ENCODE peak calls at places on chromosome 7, in eight cellular contexts. U is T-helper 17 cell; N is Caco-2; V is activated CD4-positive, alpha-beta T cell treated with anti-CD3 and anti-CD28 coated beads for 1 hour; S is stimulated activated naive CD8-positive, alpha-beta T cell treated with anti-CD3 and anti-CD28 coated beads, Interleukin-15, amount 100 ng/mL, for 72 hours; P is NCI-H510A treated with DMSO at 0.1 percent for 48 hours; Y is stomach; X is stimulated activated CD4-positive, alpha-beta T cell treated with anti-CD3 and anti-CD28 coated beads, Interleukin-15, amount 100 ng/mL, for 1 hour. J is an unnamed sample.
A peak's percentile ranks its signal among the peaks of the same experiment; 100 is the strongest.

GRCh38 chr7:73718905-73719805 is at the start of gene STX1A:
- DNase-seq in V (peak; percentile 63), P (peak; percentile 24), S (peak; percentile 77), N (peak; percentile 79), U (peak; percentile 73), Y (peak; percentile 77), X (peak; percentile 65), J (peak; percentile 19)

GRCh38 chr7:137606061-137606674 is 240.6 kb downstream of the DGKI start:
- DNase-seq in P (peak; percentile 17), Y (no peak), U (no peak), V (no peak), N (no peak), X (no peak), S (no peak), J (peak; percentile 48)

GRCh38 chr7:40447345-40447744 is 312.5 kb downstream of the SUGCT start:
- DNase-seq in X (no peak), S (no peak), V (no peak), Y (no peak), U (no peak), N (no peak), P (no peak), J (no peak)

GRCh38 chr7:33107136-33108066 is 1.8 kb downstream of the RP9 start:
- DNase-seq in N (no peak), S (peak; percentile 43), P (peak; percentile 29), U (no peak), V (no peak), Y (peak; percentile 31), X (no peak), J (peak; percentile 46)

GRCh38 chr7:158161194-158161593 is 426.4 kb downstream of the PTPRN2 start:
- DNase-seq in N (no peak), S (no peak), P (no peak), U (no peak), V (no peak), Y (no peak), X (no peak), J (no peak)

GRCh38 chr7:11486271-11486670 is 345.7 kb downstream of the THSD7A start:
- DNase-seq in Y (no peak), U (no peak), X (no peak), P (no peak), S (no peak), V (no peak), N (no peak), J (no peak)

GRCh38 chr7:29207469-29207868 is 12.9 kb downstream of the CHN2 start:
- DNase-seq in V (no peak), S (no peak), P (no peak), U (no peak), X (no peak), Y (no peak), N (no peak), J (no peak)

GRCh38 chr7:100503350-100503735 is 19.6 kb downstream of the NYAP1 start:
- DNase-seq in V (no peak), S (no peak), X (no peak), P (no peak), U (no peak), Y (no peak), N (no peak), J (no peak)

GRCh38 chr7:19558527-19558926 is 150.3 kb downstream of the POLR1F start:
- DNase-seq in V (no peak), Y (no peak), U (no peak), X (no peak), N (no peak), P (no peak), S (no peak), J (no peak)

GRCh38 chr7:1091019-1091643 is 3.2 kb downstream of the GPER1 start:
- DNase-seq in U (no peak), X (no peak), N (no peak), Y (no peak), V (no peak), S (no peak), P (no peak), J (no peak)

GRCh38 chr7:23333671-23334246 is 34.6 kb downstream of the MALSU1 start:
- DNase-seq in X (no peak), N (no peak), Y (no peak), V (no peak), S (no peak), P (no peak), U (no peak), J (no peak)

GRCh38 chr7:121329460-121330052 is 756 bp downstream of the WNT16 start:
- DNase-seq in Y (peak; percentile 43), X (no peak), N (no peak), V (no peak), S (peak; percentile 24), P (peak; percentile 31), U (no peak), J (peak; percentile 42)

GRCh38 chr7:5582532-5582935 is 158.9 kb upstream of the TNRC18 start:
- DNase-seq in V (no peak), Y (no peak), P (no peak), U (no peak), N (no peak), S (no peak), X (no peak), J (no peak)

GRCh38 chr7:31933481-31933880 is 136.7 kb downstream of the PDE1C start:
- DNase-seq in P (no peak), V (no peak), U (no peak), Y (no peak), S (no peak), X (no peak), N (no peak), J (no peak)

GRCh38 chr7:148622887-148623585 is 32.5 kb downstream of the C7orf33 start:
- DNase-seq in N (no peak), S (no peak), U (no peak), V (no peak), P (peak; percentile 4), Y (no peak), X (no peak), J (no peak)

GRCh38 chr7:95420996-95421846 is 13.6 kb downstream of the PON2 start:
- DNase-seq in S (no peak), X (no peak), U (no peak), Y (no peak), V (no peak), N (no peak), P (peak; percentile 11), J (no peak)

GRCh38 chr7:131352032-131352431 is 24.4 kb downstream of the MKLN1 start:
- DNase-seq in S (no peak), Y (no peak), P (no peak), V (no peak), X (no peak), U (no peak), N (no peak), J (no peak)